ENCODE peak calls at places on chromosomes 2 and 18, in five cellular contexts. L, O, A, S and D are unnamed samples.

GRCh38 chr2:222492683-222493082 is 68.3 kb downstream of the SGPP2 start:
- DNase-seq in A (no peak), S (peak; percentile 55), L (no peak), O (no peak), D (no peak)

GRCh38 chr2:37544617-37545031 is 126.8 kb downstream of the CDC42EP3 start:
- DNase-seq in L (no peak), A (no peak), S (no peak), O (no peak), D (no peak)

GRCh38 chr2:232026941-232027340 is 65.4 kb downstream of the DIS3L2 start:
- DNase-seq in A (no peak), S (no peak), L (peak; percentile 56), O (no peak), D (no peak)

GRCh38 chr2:70805987-70806386 is 14.4 kb downstream of the CLEC4F start:
- DNase-seq in S (no peak), O (no peak), A (no peak), L (no peak), D (no peak)

GRCh38 chr18:5317186-5317585 is 21.7 kb upstream of the ZBTB14 start:
- DNase-seq in A (no peak), L (no peak), O (no peak), S (no peak), D (no peak)

GRCh38 chr2:73892631-73893329 is at the start of gene ACTG2:
- DNase-seq in L (no peak), O (no peak), S (no peak), A (no peak), D (no peak)

GRCh38 chr2:67234443-67234842 is 162.7 kb upstream of the ETAA1 start:
- DNase-seq in A (no peak), L (no peak), O (peak; percentile 32), S (no peak), D (no peak)

GRCh38 chr18:45416168-45416567 is 199.1 kb upstream of the SLC14A2 start:
- DNase-seq in O (peak; percentile 9), S (no peak), A (no peak), L (no peak), D (peak; percentile 57)

GRCh38 chr2:36371070-36371962 is 15.7 kb downstream of the CRIM1 start:
- DNase-seq in L (no peak), O (no peak), S (peak; percentile 83), A (no peak), D (no peak)

GRCh38 chr2:20247084-20247483 is 22.2 kb upstream of the SDC1 start:
- DNase-seq in L (no peak), O (no peak), A (no peak), S (no peak), D (no peak)

GRCh38 chr2:96535331-96535730 is 1.2 kb upstream of the ARID5A start:
- DNase-seq in S (no peak), O (no peak), L (no peak), A (no peak), D (no peak)

GRCh38 chr2:181008418-181008817 is 28.0 kb downstream of the UBE2E3 start:
- DNase-seq in A (peak; percentile 5), L (no peak), S (no peak), O (peak; percentile 14), D (no peak)

GRCh38 chr2:112724611-112725525 is 4.0 kb downstream of the NT5DC4 start:
- DNase-seq in S (peak; percentile 47), O (peak; percentile 31), A (peak; percentile 73), L (no peak), D (no peak)
- TF ChIP-seq FOXM1 in S (no peak), O (no peak), A (no peak), L (no peak), D (no peak)

DNA sequence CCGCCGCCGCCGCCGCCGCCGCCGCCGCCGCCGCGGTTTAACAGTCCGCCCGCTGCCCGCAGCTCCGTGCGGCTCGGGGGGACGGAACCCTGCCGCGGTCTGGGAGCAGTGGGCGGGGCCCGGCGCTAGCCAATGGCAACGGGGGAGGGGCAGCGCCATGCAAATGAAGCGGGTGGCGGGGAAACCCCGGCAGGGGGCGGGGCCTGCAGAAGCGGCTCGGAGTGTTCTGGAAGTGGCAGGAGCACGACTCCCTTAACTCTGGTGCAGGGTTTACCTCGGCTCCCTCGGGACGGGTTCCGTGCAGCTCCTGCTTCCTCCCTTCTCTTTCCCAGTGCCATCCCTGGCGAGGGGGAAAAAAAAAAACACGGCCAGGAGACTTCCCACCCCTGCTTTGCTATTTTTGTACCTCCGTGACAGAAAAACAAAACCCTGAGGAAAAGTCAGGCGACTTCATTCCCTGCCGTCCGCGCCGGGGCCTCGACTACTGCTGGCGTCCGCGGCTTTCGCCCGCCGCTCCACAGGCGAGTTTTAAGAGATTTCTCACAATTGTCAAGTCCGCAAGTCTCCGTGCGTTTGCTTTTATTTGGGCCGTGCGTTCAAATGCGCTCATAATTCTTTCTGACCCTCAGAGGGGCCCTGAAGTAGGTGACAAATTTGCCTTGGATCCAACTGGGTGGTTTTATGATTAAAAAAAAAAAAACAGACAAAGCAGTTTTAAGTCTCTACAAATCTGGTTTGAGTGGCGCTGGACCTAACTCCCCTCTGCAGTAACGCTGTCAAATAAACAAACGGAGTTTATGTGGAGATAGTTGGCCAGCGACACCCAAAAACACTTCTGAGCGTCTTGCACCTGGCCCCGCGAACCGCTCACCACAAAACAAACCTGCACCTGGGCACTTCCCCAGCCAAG is at the start of gene KANSL1L:
- DNase-seq in O (peak; percentile 91), L (peak; percentile 66), S (peak; percentile 90), A (peak; percentile 93), D (peak; percentile 95)
- TF ChIP-seq FOXM1 in O (no peak), L (no peak), S (no peak), A (no peak), D (no peak)

DNA sequence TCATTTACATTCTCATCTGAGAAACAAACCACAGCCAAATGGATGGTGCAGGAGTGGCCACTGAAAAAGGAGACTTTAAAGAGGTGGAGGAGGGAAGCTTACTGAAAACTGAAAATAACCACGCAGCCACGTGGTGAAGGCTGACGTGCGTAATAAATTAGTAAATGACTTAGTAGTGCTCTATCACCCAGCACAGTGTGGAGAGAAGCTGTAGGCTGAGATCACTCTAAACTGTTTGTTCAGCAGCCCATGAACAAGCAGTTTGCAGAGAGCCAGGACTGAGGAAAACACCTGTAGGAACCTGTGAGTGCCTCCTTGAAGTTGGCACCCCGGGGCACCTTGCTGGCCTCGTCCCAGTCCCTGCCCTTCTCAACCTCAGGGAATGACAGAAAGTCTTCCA is 193.0 kb downstream of the TXNL1 start:
- DNase-seq in O (no peak), L (no peak), A (no peak), S (no peak), D (no peak)
- TF ChIP-seq FOXM1 in O (no peak), L (no peak), A (no peak), S (no peak), D (no peak)

GRCh38 chr18:12079504-12080237 is 14.0 kb upstream of the ANKRD62 start:
- DNase-seq in O (no peak), S (peak; percentile 57), L (no peak), A (no peak), D (no peak)
- TF ChIP-seq FOXM1 in O (no peak), S (no peak), L (no peak), A (no peak), D (no peak)

GRCh38 chr2:26812731-26813130 is 26.9 kb downstream of the CENPA start:
- DNase-seq in S (no peak), L (no peak), O (no peak), A (no peak), D (no peak)
- TF ChIP-seq FOXM1 in S (no peak), L (no peak), O (no peak), A (no peak), D (no peak)

GRCh38 chr2:101341901-101342624 is 33.6 kb upstream of the RNF149 start:
- DNase-seq in A (peak; percentile 78), O (peak; percentile 84), L (no peak), S (peak; percentile 70), D (peak; percentile 74)

GRCh38 chr2:101342625-101343008 is 34.1 kb upstream of the RNF149 start:
- DNase-seq in O (no peak), S (no peak), A (no peak), L (no peak), D (no peak)

GRCh38 chr2:101340141-101340541 is 31.6 kb upstream of the RNF149 start:
- DNase-seq in S (peak; percentile 77), A (no peak), L (no peak), O (no peak), D (no peak)

GRCh38 chr2:101339236-101339865 is 30.9 kb upstream of the RNF149 start:
- DNase-seq in L (no peak), A (no peak), O (no peak), S (no peak), D (no peak)

DNA sequence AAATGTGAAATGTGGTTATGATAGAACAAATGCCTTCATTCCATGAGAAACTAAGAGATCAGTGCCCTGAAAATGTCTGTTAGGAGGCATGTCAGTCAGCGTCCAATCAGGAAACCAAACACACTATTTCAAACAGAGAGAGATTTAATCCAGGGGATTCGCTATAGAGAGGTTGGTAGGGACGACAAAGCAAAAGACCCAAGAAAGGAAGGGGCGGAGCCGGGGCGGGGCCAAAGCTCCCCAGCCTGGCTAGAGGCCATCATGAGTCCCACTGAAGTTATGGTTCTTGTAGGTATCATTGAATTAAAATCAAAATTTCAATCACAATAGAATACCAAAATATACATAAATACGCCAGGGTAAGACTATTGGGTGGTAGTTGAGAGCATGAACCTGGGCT is 32.9 kb upstream of the RNF149 start:
- DNase-seq in O (peak; percentile 23), A (peak; percentile 37), L (no peak), S (no peak), D (no peak)
- TF ChIP-seq FOXM1 in O (no peak), A (no peak), L (no peak), S (no peak), D (no peak)

DNA sequence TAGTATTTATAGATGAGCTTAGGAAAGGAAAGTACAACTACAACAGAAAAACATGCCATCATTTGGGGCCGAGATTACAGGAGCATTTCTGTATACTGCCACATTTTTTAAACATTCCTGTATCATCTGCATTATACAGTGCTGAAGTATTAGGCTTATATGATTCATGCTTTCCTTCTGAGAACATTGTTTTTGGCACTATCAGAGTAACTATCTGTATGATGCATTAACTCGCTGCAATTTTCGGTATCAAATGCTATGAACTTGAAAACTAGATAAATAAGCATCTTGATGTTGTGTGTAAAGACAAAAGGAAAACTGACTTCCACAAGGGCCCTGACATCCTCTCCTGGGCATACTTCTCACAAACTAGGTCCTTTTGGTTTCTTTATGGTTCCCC is 102.0 kb downstream of the RIT2 start:
- DNase-seq in O (no peak), L (no peak), S (no peak), A (no peak), D (no peak)
- TF ChIP-seq FOXM1 in O (no peak), L (no peak), S (no peak), A (no peak), D (no peak)

DNA sequence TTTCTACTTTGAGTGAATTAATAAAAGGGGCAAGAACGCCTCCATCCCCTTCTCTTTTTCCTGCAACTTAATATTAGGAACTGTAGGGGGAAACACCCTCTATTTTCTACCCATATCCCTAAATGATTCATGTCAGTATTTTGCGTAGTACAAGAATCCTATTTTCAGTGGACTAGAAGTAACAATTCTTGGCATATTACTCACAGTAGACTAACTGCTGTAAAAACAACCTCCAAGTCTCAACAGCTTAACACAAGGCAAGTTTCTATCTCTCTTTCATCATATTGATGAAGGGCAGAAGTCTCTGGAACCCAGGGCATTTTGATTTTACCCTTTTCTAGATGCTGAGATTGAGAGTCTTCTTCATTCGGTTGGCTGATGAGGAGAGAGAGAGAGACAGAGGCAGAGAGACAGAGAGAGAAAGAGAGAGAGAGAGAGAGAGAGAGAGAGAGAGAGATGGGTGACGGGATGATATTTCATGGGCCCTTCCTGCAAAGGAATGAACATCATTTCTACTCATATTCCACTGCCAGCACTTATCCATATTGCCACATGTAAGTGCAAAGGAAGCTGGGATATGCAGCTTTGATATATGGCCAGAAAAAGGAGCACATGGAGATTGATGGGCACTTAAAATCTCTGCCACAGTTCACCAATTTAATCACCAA is 481.6 kb downstream of the LPIN1 start:
- DNase-seq in O (no peak), A (no peak), L (no peak), S (no peak), D (no peak)
- TF ChIP-seq FOXM1 in O (no peak), A (no peak), L (no peak), S (no peak), D (no peak)